ENCODE peak calls at places on chromosome 1, in nine cellular contexts. P, U, A, N, K, I, C, M and L are unnamed samples.

GRCh38 chr1:52225174-52225573 is 83.3 kb downstream of the ZFYVE9 start:
- DNase-seq in U (no peak), M (no peak), C (no peak), K (no peak), P (no peak), A (no peak), N (peak; percentile 9), I (no peak), L (peak; percentile 31)

GRCh38 chr1:174875306-174875705 is 124.4 kb upstream of the CACYBP start:
- DNase-seq in I (peak; percentile 63), M (peak; percentile 81), N (no peak), K (no peak), C (no peak), A (peak; percentile 59), U (peak; percentile 73), P (peak; percentile 95), L (no peak)

GRCh38 chr1:6602669-6603423 is at the start of gene KLHL21:
- DNase-seq in C (peak; percentile 95), K (peak; percentile 68), I (peak; percentile 88), N (peak; percentile 93), M (peak; percentile 97), U (peak; percentile 95), A (peak; percentile 95), P (peak; percentile 54), L (peak; percentile 73)

GRCh38 chr1:25082216-25082899 is 149.9 kb downstream of the SYF2 start:
- DNase-seq in A (no peak), N (no peak), K (no peak), I (no peak), C (no peak), P (no peak), M (no peak), U (no peak), L (no peak)

GRCh38 chr1:225834417-225835329 is 24.7 kb downstream of the EPHX1 start:
- DNase-seq in N (peak; percentile 93), K (no peak), C (peak; percentile 75), U (no peak), M (peak; percentile 55), P (no peak), I (no peak), A (peak; percentile 30), L (no peak)

GRCh38 chr1:215833936-215834729 is 267.0 kb downstream of the KCTD3 start:
- DNase-seq in N (no peak), K (no peak), C (no peak), M (no peak), A (no peak), I (no peak), P (no peak), U (no peak), L (no peak)

GRCh38 chr1:114134518-114134917 is 19.2 kb downstream of the SYT6 start:
- DNase-seq in C (no peak), U (no peak), K (no peak), M (peak; percentile 30), A (no peak), P (peak; percentile 51), I (no peak), N (no peak), L (no peak)

GRCh38 chr1:78005755-78006154 is 1.0 kb downstream of the DNAJB4 start:
- DNase-seq in M (peak; percentile 72), K (no peak), I (peak; percentile 68), C (no peak), P (peak; percentile 75), N (peak; percentile 93), U (no peak), A (no peak), L (no peak)

GRCh38 chr1:12123172-12123571 is 43.6 kb upstream of the TNFRSF1B start:
- DNase-seq in K (no peak), U (no peak), N (no peak), M (no peak), C (no peak), A (no peak), P (no peak), I (no peak), L (no peak)

GRCh38 chr1:160489513-160490261 is 33.4 kb downstream of the SLAMF6 start:
- DNase-seq in M (no peak), C (no peak), A (no peak), U (no peak), I (no peak), N (no peak), P (no peak), K (no peak), L (no peak)

GRCh38 chr1:156749429-156750118 is 1.9 kb downstream of the HDGF start:
- DNase-seq in N (no peak), U (no peak), P (no peak), I (no peak), K (no peak), M (peak; percentile 44), A (peak; percentile 59), C (no peak), L (no peak)

GRCh38 chr1:16116625-16117024 is 39.2 kb downstream of the EPHA2 start:
- DNase-seq in U (no peak), M (no peak), I (no peak), K (no peak), N (no peak), A (no peak), C (no peak), P (no peak), L (no peak)

GRCh38 chr1:3072948-3073519 is 4.0 kb downstream of the PRDM16 start:
- DNase-seq in M (no peak), N (no peak), K (no peak), A (no peak), C (no peak), U (no peak), I (no peak), P (no peak), L (no peak)

GRCh38 chr1:117615474-117615873 is 9.6 kb downstream of the TENT5C start:
- DNase-seq in P (no peak), N (no peak), C (no peak), A (no peak), M (no peak), U (no peak), I (no peak), K (no peak), L (peak; percentile 89)

GRCh38 chr1:203673550-203674411 is 47.1 kb downstream of the ATP2B4 start:
- DNase-seq in P (peak; percentile 98), M (peak; percentile 71), U (no peak), C (peak; percentile 29), I (peak; percentile 96), A (no peak), K (peak; percentile 47), N (peak; percentile 82), L (peak; percentile 95)
- TF ChIP-seq CTCF in P (peak; percentile 65), M (peak; percentile 14), U (peak; percentile 37), C (no peak), I (no peak), A (no peak), K (peak; percentile 41), N (no peak), L (peak; percentile 83)

GRCh38 chr1:209428241-209428921 is 155.1 kb upstream of the CAMK1G start:
- DNase-seq in N (no peak), C (no peak), I (peak; percentile 97), K (no peak), A (no peak), P (peak; percentile 97), U (no peak), M (peak; percentile 36), L (no peak)

GRCh38 chr1:209430107-209430506 is 153.4 kb upstream of the CAMK1G start:
- DNase-seq in U (no peak), M (peak; percentile 34), A (no peak), P (peak; percentile 53), I (no peak), C (no peak), K (no peak), N (no peak), L (no peak)

GRCh38 chr1:209425959-209426358 is 157.6 kb upstream of the CAMK1G start:
- DNase-seq in M (no peak), I (no peak), P (no peak), C (no peak), N (no peak), A (no peak), U (no peak), K (no peak), L (peak; percentile 6)

GRCh38 chr1:209427811-209428210 is 155.7 kb upstream of the CAMK1G start:
- DNase-seq in A (no peak), M (no peak), N (no peak), C (no peak), I (peak; percentile 66), K (no peak), P (no peak), U (no peak), L (no peak)

DNA sequence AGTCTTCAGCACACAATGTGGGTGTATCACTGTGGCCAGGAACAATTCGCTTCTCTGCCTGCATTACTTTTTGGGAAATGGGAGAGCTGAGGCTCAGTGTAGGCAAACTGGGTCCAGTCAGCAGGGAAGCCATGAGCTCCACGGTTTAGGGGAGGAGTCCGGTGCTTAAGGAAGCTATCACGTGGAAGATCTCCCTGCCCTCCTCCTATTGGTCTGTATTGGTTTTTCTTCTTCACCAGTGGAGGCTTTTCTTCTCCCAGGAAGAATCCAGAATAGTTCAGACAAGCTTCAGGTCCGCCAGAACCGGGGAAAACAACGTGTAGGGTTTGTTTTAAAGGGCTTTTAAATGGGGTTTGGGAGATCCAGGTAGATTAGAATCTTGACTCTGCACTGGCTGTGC is 156.2 kb upstream of the CAMK1G start:
- DNase-seq in C (no peak), N (no peak), M (no peak), I (no peak), U (no peak), K (no peak), A (no peak), P (no peak), L (no peak)
- H3K4me3 ChIP-seq in C (no peak overlapping the region), N (no peak overlapping the region), M (no peak overlapping the region), I (no peak overlapping the region), U (no peak overlapping the region), K (no peak overlapping the region), A (no peak overlapping the region), P (peak overlapping the region; percentile 100), L (no peak overlapping the region)

GRCh38 chr1:180929389-180929788 is 16.7 kb downstream of the KIAA1614 start:
- DNase-seq in I (no peak), N (no peak), P (no peak), M (no peak), U (no peak), C (no peak), A (no peak), K (no peak), L (no peak)

GRCh38 chr1:180932373-180932772 is 19.7 kb downstream of the KIAA1614 start:
- DNase-seq in U (no peak), N (no peak), M (no peak), K (no peak), A (no peak), C (no peak), P (no peak), I (no peak), L (no peak)

GRCh38 chr1:180931529-180931928 is 18.8 kb downstream of the KIAA1614 start:
- DNase-seq in N (no peak), K (no peak), P (no peak), I (no peak), C (no peak), M (no peak), U (no peak), A (no peak), L (peak; percentile 35)

GRCh38 chr1:180928272-180929230 is 15.9 kb downstream of the KIAA1614 start:
- DNase-seq in P (no peak), C (no peak), M (no peak), A (no peak), N (no peak), U (no peak), K (no peak), I (no peak), L (no peak)

GRCh38 chr1:180930687-180931086 is 18.0 kb downstream of the KIAA1614 start:
- DNase-seq in U (no peak), C (no peak), A (no peak), I (no peak), M (no peak), N (no peak), K (no peak), P (no peak), L (no peak)
- H3K4me1 ChIP-seq in U (peaks cover 10% of the 10 kb centered on the region), C (peaks cover 33% of the 10 kb centered on the region), A (no peaks in the 10 kb centered on the region), I (no peaks in the 10 kb centered on the region), M (peaks cover 34% of the 10 kb centered on the region), N (peaks cover 57% of the 10 kb centered on the region), K (no peaks in the 10 kb centered on the region), P (no peaks in the 10 kb centered on the region), L (peaks cover 10% of the 10 kb centered on the region)

GRCh38 chr1:8571200-8571984 is 246.0 kb downstream of the RERE start:
- DNase-seq in P (peak; percentile 58), K (no peak), M (peak; percentile 33), C (no peak), U (no peak), I (peak; percentile 24), N (peak; percentile 70), A (peak; percentile 39), L (no peak)
- TF ChIP-seq CTCF in P (peak; percentile 36), K (no peak), M (peak; percentile 52), C (peak; percentile 25), U (peak; percentile 52), I (peak; percentile 38), N (peak; percentile 58), A (peak; percentile 48), L (peak; percentile 43)